ENCODE peak calls at places on chromosomes 16 and 17, in eight cellular contexts. One of them, this sample, is unnamed. For H3K36me3 and H3K27me3, the result is how much of the 10 kb centered on the place peaks cover.

GRCh38 chr17:17126131-17127110 is 79.7 kb downstream of the PLD6 start:
- DNase-seq in pancreas: no peak
- DNase-seq in Peyer's patch: no peak
- DNase-seq in gastrocnemius medialis: no peak
- DNase-seq in body of pancreas: no peak
- DNase-seq in Caco-2: no peak
- DNase-seq in effector memory CD4-positive, alpha-beta T cell: no peak
- DNase-seq in tibial artery: peak
- DNase-seq in this sample: no peak

GRCh38 chr16:454397-454940 is 29.0 kb downstream of the RAB11FIP3 start:
- DNase-seq in pancreas: no peak
- DNase-seq in effector memory CD4-positive, alpha-beta T cell: no peak
- DNase-seq in gastrocnemius medialis: no peak
- DNase-seq in body of pancreas: no peak
- DNase-seq in Caco-2: no peak
- DNase-seq in Peyer's patch: no peak
- DNase-seq in tibial artery: no peak
- DNase-seq in this sample: no peak

GRCh38 chr16:35176449-35176848 is 1717.0 kb downstream of the TP53TG3F start:
- DNase-seq in gastrocnemius medialis: no peak
- DNase-seq in Peyer's patch: no peak
- DNase-seq in Caco-2: no peak
- DNase-seq in effector memory CD4-positive, alpha-beta T cell: no peak
- DNase-seq in pancreas: no peak
- DNase-seq in tibial artery: no peak
- DNase-seq in body of pancreas: no peak
- DNase-seq in this sample: no peak

GRCh38 chr16:54194008-54194731 is 92.4 kb downstream of the IRX3 start:
- DNase-seq in tibial artery: peak
- DNase-seq in gastrocnemius medialis: peak
- DNase-seq in pancreas: peak
- DNase-seq in Caco-2: no peak
- DNase-seq in Peyer's patch: no peak
- DNase-seq in body of pancreas: peak
- DNase-seq in effector memory CD4-positive, alpha-beta T cell: no peak
- DNase-seq in this sample: no peak

GRCh38 chr17:40915199-40915661 is 22.2 kb downstream of the KRT23 start:
- DNase-seq in body of pancreas: no peak
- DNase-seq in Caco-2: no peak
- DNase-seq in Peyer's patch: no peak
- DNase-seq in tibial artery: no peak
- DNase-seq in pancreas: no peak
- DNase-seq in gastrocnemius medialis: no peak
- DNase-seq in effector memory CD4-positive, alpha-beta T cell: no peak
- DNase-seq in this sample: no peak

GRCh38 chr16:20901441-20902112 is 1.0 kb downstream of the LYRM1 start:
- DNase-seq in body of pancreas: peak
- DNase-seq in Caco-2: peak
- DNase-seq in gastrocnemius medialis: peak
- DNase-seq in tibial artery: peak
- DNase-seq in Peyer's patch: no peak
- DNase-seq in pancreas: peak
- DNase-seq in effector memory CD4-positive, alpha-beta T cell: no peak
- DNase-seq in this sample: peak

GRCh38 chr16:78102865-78103264 is 3.4 kb downstream of the WWOX start:
- DNase-seq in pancreas: no peak
- DNase-seq in Caco-2: no peak
- DNase-seq in body of pancreas: no peak
- DNase-seq in effector memory CD4-positive, alpha-beta T cell: no peak
- DNase-seq in gastrocnemius medialis: no peak
- DNase-seq in tibial artery: no peak
- DNase-seq in Peyer's patch: no peak
- DNase-seq in this sample: no peak

GRCh38 chr17:8189041-8189710 is 804 bp downstream of the BORCS6 start:
- DNase-seq in Caco-2: no peak
- DNase-seq in pancreas: peak
- DNase-seq in gastrocnemius medialis: no peak
- DNase-seq in effector memory CD4-positive, alpha-beta T cell: no peak
- DNase-seq in tibial artery: peak
- DNase-seq in body of pancreas: peak
- DNase-seq in Peyer's patch: peak
- DNase-seq in this sample: peak

GRCh38 chr16:52256310-52257078 is 290.4 kb downstream of the TOX3 start:
- DNase-seq in pancreas: no peak
- DNase-seq in tibial artery: no peak
- DNase-seq in Caco-2: no peak
- DNase-seq in body of pancreas: no peak
- DNase-seq in Peyer's patch: no peak
- DNase-seq in gastrocnemius medialis: no peak
- DNase-seq in effector memory CD4-positive, alpha-beta T cell: no peak
- DNase-seq in this sample: peak

DNA sequence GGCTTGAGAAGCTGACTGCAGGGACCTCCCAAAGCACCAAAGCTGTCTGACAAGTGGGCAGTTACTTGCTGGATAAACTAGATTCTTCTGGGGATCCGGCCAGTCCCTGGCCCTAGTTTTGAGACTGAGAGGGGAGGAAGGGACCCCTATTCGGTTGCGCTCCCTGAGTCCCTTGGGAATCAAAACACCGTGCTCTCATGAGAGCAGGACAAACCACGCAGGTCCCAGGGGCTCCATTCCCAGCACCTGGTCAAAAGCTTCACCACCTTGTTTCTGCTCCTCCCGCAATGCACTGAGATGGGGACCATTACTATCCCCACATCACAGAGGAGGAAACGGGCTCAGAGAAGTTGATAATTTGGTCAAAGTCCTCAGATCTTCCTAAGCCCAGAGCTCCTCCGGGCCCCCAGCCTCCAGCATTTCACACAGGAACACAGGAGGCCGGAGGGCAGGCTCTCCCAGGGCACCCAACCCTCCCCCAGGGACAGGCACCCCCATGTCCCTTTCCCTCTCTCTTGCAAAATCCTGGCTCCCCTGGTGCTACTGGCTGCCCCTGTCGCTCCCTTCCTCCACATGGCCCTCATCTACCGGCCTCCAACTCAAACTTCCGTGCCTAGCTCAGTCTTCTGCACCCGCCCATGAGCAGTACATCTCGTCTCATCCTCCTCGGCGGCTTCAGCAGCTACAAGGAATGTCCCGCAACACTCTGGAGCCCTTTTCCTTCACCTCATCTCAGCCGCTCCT is 3.3 kb downstream of the TRIM65 start:
- DNase-seq in Peyer's patch: peak
- DNase-seq in effector memory CD4-positive, alpha-beta T cell: no peak
- DNase-seq in tibial artery: no peak
- DNase-seq in body of pancreas: no peak
- DNase-seq in pancreas: no peak
- DNase-seq in gastrocnemius medialis: no peak
- DNase-seq in Caco-2: no peak
- DNase-seq in this sample: no peak
- H3K36me3 ChIP-seq in Peyer's patch: under half
- H3K36me3 ChIP-seq in effector memory CD4-positive, alpha-beta T cell: under half
- H3K36me3 ChIP-seq in tibial artery: half or more
- H3K36me3 ChIP-seq in body of pancreas: under half
- H3K36me3 ChIP-seq in pancreas: under half
- H3K36me3 ChIP-seq in gastrocnemius medialis: under half
- H3K36me3 ChIP-seq in Caco-2: under half
- H3K36me3 ChIP-seq in this sample: under half

GRCh38 chr17:55959756-55960155 is 193.5 kb upstream of the ANKFN1 start:
- DNase-seq in Peyer's patch: no peak
- DNase-seq in tibial artery: no peak
- DNase-seq in body of pancreas: no peak
- DNase-seq in effector memory CD4-positive, alpha-beta T cell: no peak
- DNase-seq in pancreas: no peak
- DNase-seq in Caco-2: no peak
- DNase-seq in gastrocnemius medialis: no peak
- DNase-seq in this sample: no peak
- H3K27me3 ChIP-seq in Peyer's patch: under half
- H3K27me3 ChIP-seq in tibial artery: under half
- H3K27me3 ChIP-seq in body of pancreas: under half
- H3K27me3 ChIP-seq in effector memory CD4-positive, alpha-beta T cell: under half
- H3K27me3 ChIP-seq in pancreas: under half
- H3K27me3 ChIP-seq in Caco-2: under half
- H3K27me3 ChIP-seq in gastrocnemius medialis: under half
- H3K27me3 ChIP-seq in this sample: under half

GRCh38 chr16:70453117-70453890 is 1.1 kb upstream of the FCSK start:
- DNase-seq in Peyer's patch: no peak
- DNase-seq in body of pancreas: no peak
- DNase-seq in Caco-2: no peak
- DNase-seq in effector memory CD4-positive, alpha-beta T cell: no peak
- DNase-seq in pancreas: no peak
- DNase-seq in gastrocnemius medialis: no peak
- DNase-seq in tibial artery: no peak
- DNase-seq in this sample: no peak

GRCh38 chr16:70453891-70454220 is 539 bp upstream of the FCSK start:
- DNase-seq in pancreas: no peak
- DNase-seq in Peyer's patch: no peak
- DNase-seq in effector memory CD4-positive, alpha-beta T cell: no peak
- DNase-seq in body of pancreas: no peak
- DNase-seq in Caco-2: no peak
- DNase-seq in gastrocnemius medialis: no peak
- DNase-seq in tibial artery: no peak
- DNase-seq in this sample: no peak

GRCh38 chr16:70454221-70455034 is at the start of gene FCSK:
- DNase-seq in body of pancreas: peak
- DNase-seq in Caco-2: peak
- DNase-seq in Peyer's patch: peak
- DNase-seq in tibial artery: peak
- DNase-seq in pancreas: peak
- DNase-seq in effector memory CD4-positive, alpha-beta T cell: peak
- DNase-seq in gastrocnemius medialis: peak
- DNase-seq in this sample: peak

GRCh38 chr16:70457446-70457845 is 3.1 kb downstream of the FCSK start:
- DNase-seq in tibial artery: no peak
- DNase-seq in gastrocnemius medialis: no peak
- DNase-seq in pancreas: no peak
- DNase-seq in effector memory CD4-positive, alpha-beta T cell: no peak
- DNase-seq in Peyer's patch: no peak
- DNase-seq in body of pancreas: no peak
- DNase-seq in Caco-2: no peak
- DNase-seq in this sample: no peak

GRCh38 chr16:70455910-70456309 is 1.5 kb downstream of the FCSK start:
- DNase-seq in pancreas: no peak
- DNase-seq in effector memory CD4-positive, alpha-beta T cell: no peak
- DNase-seq in Peyer's patch: no peak
- DNase-seq in tibial artery: no peak
- DNase-seq in gastrocnemius medialis: no peak
- DNase-seq in Caco-2: no peak
- DNase-seq in body of pancreas: no peak
- DNase-seq in this sample: no peak
- H3K4me3 ChIP-seq in pancreas: no peak
- H3K4me3 ChIP-seq in effector memory CD4-positive, alpha-beta T cell: no peak
- H3K4me3 ChIP-seq in Peyer's patch: peak
- H3K4me3 ChIP-seq in tibial artery: no peak
- H3K4me3 ChIP-seq in gastrocnemius medialis: no peak
- H3K4me3 ChIP-seq in Caco-2: no peak
- H3K4me3 ChIP-seq in body of pancreas: no peak
- H3K4me3 ChIP-seq in this sample: no peak

GRCh38 chr17:3888343-3889171 is 4.3 kb downstream of the CAMKK1 start:
- DNase-seq in Caco-2: no peak
- DNase-seq in gastrocnemius medialis: peak
- DNase-seq in Peyer's patch: peak
- DNase-seq in pancreas: no peak
- DNase-seq in effector memory CD4-positive, alpha-beta T cell: no peak
- DNase-seq in tibial artery: peak
- DNase-seq in body of pancreas: peak
- DNase-seq in this sample: peak
- H3K36me3 ChIP-seq in Caco-2: under half
- H3K36me3 ChIP-seq in gastrocnemius medialis: under half
- H3K36me3 ChIP-seq in Peyer's patch: under half
- H3K36me3 ChIP-seq in pancreas: under half
- H3K36me3 ChIP-seq in effector memory CD4-positive, alpha-beta T cell: under half
- H3K36me3 ChIP-seq in tibial artery: under half
- H3K36me3 ChIP-seq in body of pancreas: under half
- H3K36me3 ChIP-seq in this sample: under half

GRCh38 chr16:88411951-88412576 is 29.3 kb downstream of the ZNF469 start:
- DNase-seq in effector memory CD4-positive, alpha-beta T cell: no peak
- DNase-seq in tibial artery: no peak
- DNase-seq in pancreas: no peak
- DNase-seq in Caco-2: no peak
- DNase-seq in body of pancreas: no peak
- DNase-seq in gastrocnemius medialis: no peak
- DNase-seq in Peyer's patch: no peak
- DNase-seq in this sample: no peak

GRCh38 chr16:88413231-88413630 is 30.5 kb downstream of the ZNF469 start:
- DNase-seq in body of pancreas: no peak
- DNase-seq in gastrocnemius medialis: no peak
- DNase-seq in Peyer's patch: no peak
- DNase-seq in effector memory CD4-positive, alpha-beta T cell: no peak
- DNase-seq in Caco-2: no peak
- DNase-seq in tibial artery: no peak
- DNase-seq in pancreas: no peak
- DNase-seq in this sample: no peak

GRCh38 chr16:88414521-88415380 is 32.0 kb downstream of the ZNF469 start:
- DNase-seq in tibial artery: no peak
- DNase-seq in body of pancreas: no peak
- DNase-seq in effector memory CD4-positive, alpha-beta T cell: no peak
- DNase-seq in gastrocnemius medialis: no peak
- DNase-seq in pancreas: no peak
- DNase-seq in Caco-2: no peak
- DNase-seq in Peyer's patch: no peak
- DNase-seq in this sample: no peak

GRCh38 chr16:88412766-88413165 is 30.0 kb downstream of the ZNF469 start:
- DNase-seq in effector memory CD4-positive, alpha-beta T cell: no peak
- DNase-seq in gastrocnemius medialis: no peak
- DNase-seq in pancreas: no peak
- DNase-seq in Peyer's patch: no peak
- DNase-seq in tibial artery: no peak
- DNase-seq in body of pancreas: no peak
- DNase-seq in Caco-2: no peak
- DNase-seq in this sample: no peak

GRCh38 chr16:88413631-88414030 is 30.9 kb downstream of the ZNF469 start:
- DNase-seq in effector memory CD4-positive, alpha-beta T cell: no peak
- DNase-seq in Caco-2: no peak
- DNase-seq in pancreas: no peak
- DNase-seq in body of pancreas: no peak
- DNase-seq in Peyer's patch: no peak
- DNase-seq in gastrocnemius medialis: no peak
- DNase-seq in tibial artery: no peak
- DNase-seq in this sample: no peak
- H3K27me3 ChIP-seq in effector memory CD4-positive, alpha-beta T cell: under half
- H3K27me3 ChIP-seq in Caco-2: under half
- H3K27me3 ChIP-seq in pancreas: under half
- H3K27me3 ChIP-seq in body of pancreas: under half
- H3K27me3 ChIP-seq in Peyer's patch: under half
- H3K27me3 ChIP-seq in gastrocnemius medialis: under half
- H3K27me3 ChIP-seq in tibial artery: under half
- H3K27me3 ChIP-seq in this sample: under half

GRCh38 chr17:43529977-43530302 is 16.2 kb downstream of the ETV4 start:
- DNase-seq in Peyer's patch: no peak
- DNase-seq in Caco-2: no peak
- DNase-seq in effector memory CD4-positive, alpha-beta T cell: no peak
- DNase-seq in gastrocnemius medialis: no peak
- DNase-seq in body of pancreas: no peak
- DNase-seq in pancreas: no peak
- DNase-seq in tibial artery: no peak
- DNase-seq in this sample: no peak
- H3K4me3 ChIP-seq in Peyer's patch: no peak
- H3K4me3 ChIP-seq in Caco-2: no peak
- H3K4me3 ChIP-seq in effector memory CD4-positive, alpha-beta T cell: no peak
- H3K4me3 ChIP-seq in gastrocnemius medialis: no peak
- H3K4me3 ChIP-seq in body of pancreas: no peak
- H3K4me3 ChIP-seq in pancreas: no peak
- H3K4me3 ChIP-seq in tibial artery: no peak
- H3K4me3 ChIP-seq in this sample: no peak

GRCh38 chr16:2697401-2697948 is 15.2 kb downstream of the KCTD5 start:
- DNase-seq in pancreas: no peak
- DNase-seq in gastrocnemius medialis: no peak
- DNase-seq in effector memory CD4-positive, alpha-beta T cell: no peak
- DNase-seq in body of pancreas: no peak
- DNase-seq in Caco-2: no peak
- DNase-seq in tibial artery: no peak
- DNase-seq in Peyer's patch: no peak
- DNase-seq in this sample: no peak
- H3K36me3 ChIP-seq in pancreas: under half
- H3K36me3 ChIP-seq in gastrocnemius medialis: under half
- H3K36me3 ChIP-seq in effector memory CD4-positive, alpha-beta T cell: half or more
- H3K36me3 ChIP-seq in body of pancreas: under half
- H3K36me3 ChIP-seq in Caco-2: under half
- H3K36me3 ChIP-seq in tibial artery: half or more
- H3K36me3 ChIP-seq in Peyer's patch: under half
- H3K36me3 ChIP-seq in this sample: under half

This sample was measured in small intestine.